ENCODE peak calls at places on chromosomes 3 and 15, in ten cellular contexts. One of them, this sample, is unnamed.

GRCh38 chr3:105598047-105598796 is 231.5 kb downstream of the ALCAM start:
- DNase-seq in spleen: no peak
- DNase-seq in fibroblast of pulmonary artery: peak
- DNase-seq in keratinocyte: peak
- DNase-seq in AG04449: peak
- DNase-seq in astrocyte: peak
- DNase-seq in cardiac fibroblast: peak
- DNase-seq in astrocyte of the spinal cord: peak
- DNase-seq in choroid plexus epithelial cell: peak
- DNase-seq in HFF-Myc: peak
- DNase-seq in this sample: no peak

GRCh38 chr3:105686324-105686897 is 182.4 kb downstream of the CBLB start:
- DNase-seq in HFF-Myc: no peak
- DNase-seq in astrocyte of the spinal cord: peak
- DNase-seq in keratinocyte: no peak
- DNase-seq in AG04449: no peak
- DNase-seq in cardiac fibroblast: peak
- DNase-seq in choroid plexus epithelial cell: peak
- DNase-seq in spleen: no peak
- DNase-seq in fibroblast of pulmonary artery: peak
- DNase-seq in astrocyte: no peak
- DNase-seq in this sample: no peak

GRCh38 chr15:74613953-74614743 is 1.5 kb upstream of the CLK3 start:
- DNase-seq in keratinocyte: no peak
- DNase-seq in AG04449: no peak
- DNase-seq in astrocyte: no peak
- DNase-seq in choroid plexus epithelial cell: no peak
- DNase-seq in HFF-Myc: no peak
- DNase-seq in astrocyte of the spinal cord: no peak
- DNase-seq in cardiac fibroblast: no peak
- DNase-seq in spleen: no peak
- DNase-seq in fibroblast of pulmonary artery: no peak
- DNase-seq in this sample: no peak

GRCh38 chr3:171049831-171050444 is 23.4 kb upstream of the SLC2A2 start:
- DNase-seq in keratinocyte: no peak
- DNase-seq in astrocyte: peak
- DNase-seq in HFF-Myc: peak
- DNase-seq in cardiac fibroblast: peak
- DNase-seq in spleen: no peak
- DNase-seq in choroid plexus epithelial cell: peak
- DNase-seq in AG04449: no peak
- DNase-seq in astrocyte of the spinal cord: peak
- DNase-seq in fibroblast of pulmonary artery: peak
- DNase-seq in this sample: no peak

GRCh38 chr3:174170248-174170647 is 688.9 kb upstream of the NAALADL2 start:
- DNase-seq in keratinocyte: no peak
- DNase-seq in astrocyte of the spinal cord: no peak
- DNase-seq in spleen: no peak
- DNase-seq in AG04449: no peak
- DNase-seq in cardiac fibroblast: peak
- DNase-seq in astrocyte: no peak
- DNase-seq in HFF-Myc: no peak
- DNase-seq in fibroblast of pulmonary artery: no peak
- DNase-seq in choroid plexus epithelial cell: peak
- DNase-seq in this sample: no peak

GRCh38 chr3:195461518-195462307 is 18.9 kb upstream of the ACAP2 start:
- DNase-seq in astrocyte of the spinal cord: no peak
- DNase-seq in AG04449: no peak
- DNase-seq in HFF-Myc: no peak
- DNase-seq in keratinocyte: no peak
- DNase-seq in spleen: no peak
- DNase-seq in cardiac fibroblast: no peak
- DNase-seq in fibroblast of pulmonary artery: no peak
- DNase-seq in choroid plexus epithelial cell: no peak
- DNase-seq in astrocyte: no peak
- DNase-seq in this sample: no peak

GRCh38 chr15:52040167-52040900 is 21.3 kb downstream of the MAPK6 start:
- DNase-seq in fibroblast of pulmonary artery: peak
- DNase-seq in keratinocyte: no peak
- DNase-seq in astrocyte: peak
- DNase-seq in choroid plexus epithelial cell: peak
- DNase-seq in cardiac fibroblast: peak
- DNase-seq in AG04449: no peak
- DNase-seq in astrocyte of the spinal cord: peak
- DNase-seq in HFF-Myc: no peak
- DNase-seq in spleen: no peak
- DNase-seq in this sample: no peak

GRCh38 chr3:136193273-136194043 is 2.7 kb downstream of the MSL2 start:
- DNase-seq in keratinocyte: no peak
- DNase-seq in astrocyte of the spinal cord: peak
- DNase-seq in spleen: no peak
- DNase-seq in choroid plexus epithelial cell: peak
- DNase-seq in HFF-Myc: no peak
- DNase-seq in fibroblast of pulmonary artery: no peak
- DNase-seq in cardiac fibroblast: peak
- DNase-seq in AG04449: no peak
- DNase-seq in astrocyte: no peak
- DNase-seq in this sample: no peak

GRCh38 chr3:134294302-134294925 is 43.8 kb upstream of the RYK start:
- DNase-seq in astrocyte: no peak
- DNase-seq in cardiac fibroblast: no peak
- DNase-seq in astrocyte of the spinal cord: no peak
- DNase-seq in choroid plexus epithelial cell: no peak
- DNase-seq in AG04449: no peak
- DNase-seq in keratinocyte: no peak
- DNase-seq in HFF-Myc: no peak
- DNase-seq in spleen: no peak
- DNase-seq in fibroblast of pulmonary artery: no peak
- DNase-seq in this sample: no peak

DNA sequence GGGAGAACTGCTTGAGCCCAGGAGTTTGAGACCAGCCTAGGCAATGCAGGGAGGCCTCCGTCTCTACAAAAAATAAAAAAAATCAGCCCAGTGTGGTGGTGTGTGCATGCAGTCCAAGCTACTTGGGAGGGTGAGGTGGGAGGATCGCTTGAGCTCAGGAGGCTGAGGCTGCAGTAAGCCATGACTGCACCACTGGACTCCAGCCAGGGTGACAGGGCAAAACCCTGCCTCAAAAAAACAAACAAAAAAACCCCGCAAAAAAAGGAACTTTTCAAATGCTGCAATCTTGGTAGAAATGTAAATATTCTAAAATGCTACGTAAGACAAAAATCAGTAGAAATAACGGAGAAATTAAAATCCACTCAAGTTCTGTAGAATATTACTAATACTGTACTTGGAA is 108.1 kb upstream of the MELTF start:
- DNase-seq in AG04449: no peak
- DNase-seq in choroid plexus epithelial cell: no peak
- DNase-seq in fibroblast of pulmonary artery: no peak
- DNase-seq in HFF-Myc: no peak
- DNase-seq in cardiac fibroblast: peak
- DNase-seq in astrocyte of the spinal cord: no peak
- DNase-seq in keratinocyte: no peak
- DNase-seq in spleen: peak
- DNase-seq in astrocyte: no peak
- DNase-seq in this sample: no peak
- TF ChIP-seq CTCF in AG04449: no peak
- TF ChIP-seq CTCF in choroid plexus epithelial cell: no peak
- TF ChIP-seq CTCF in fibroblast of pulmonary artery: no peak
- TF ChIP-seq CTCF in HFF-Myc: no peak
- TF ChIP-seq CTCF in cardiac fibroblast: no peak
- TF ChIP-seq CTCF in astrocyte of the spinal cord: no peak
- TF ChIP-seq CTCF in keratinocyte: no peak
- TF ChIP-seq CTCF in spleen: no peak
- TF ChIP-seq CTCF in astrocyte: no peak
- TF ChIP-seq CTCF in this sample: no peak

GRCh38 chr15:91412529-91412928 is 312.5 kb downstream of the SV2B start:
- DNase-seq in cardiac fibroblast: no peak
- DNase-seq in choroid plexus epithelial cell: no peak
- DNase-seq in spleen: no peak
- DNase-seq in astrocyte: peak
- DNase-seq in keratinocyte: no peak
- DNase-seq in fibroblast of pulmonary artery: no peak
- DNase-seq in HFF-Myc: no peak
- DNase-seq in AG04449: no peak
- DNase-seq in astrocyte of the spinal cord: no peak
- DNase-seq in this sample: no peak

GRCh38 chr15:91411570-91411969 is 311.5 kb downstream of the SV2B start:
- DNase-seq in fibroblast of pulmonary artery: no peak
- DNase-seq in AG04449: no peak
- DNase-seq in astrocyte: no peak
- DNase-seq in cardiac fibroblast: no peak
- DNase-seq in spleen: no peak
- DNase-seq in choroid plexus epithelial cell: no peak
- DNase-seq in keratinocyte: no peak
- DNase-seq in HFF-Myc: no peak
- DNase-seq in astrocyte of the spinal cord: no peak
- DNase-seq in this sample: no peak

GRCh38 chr15:91409430-91409829 is 309.4 kb downstream of the SV2B start:
- DNase-seq in cardiac fibroblast: no peak
- DNase-seq in astrocyte of the spinal cord: no peak
- DNase-seq in spleen: no peak
- DNase-seq in AG04449: no peak
- DNase-seq in HFF-Myc: no peak
- DNase-seq in choroid plexus epithelial cell: no peak
- DNase-seq in astrocyte: peak
- DNase-seq in keratinocyte: no peak
- DNase-seq in fibroblast of pulmonary artery: no peak
- DNase-seq in this sample: no peak

GRCh38 chr15:91407237-91407889 is 307.3 kb downstream of the SV2B start:
- DNase-seq in cardiac fibroblast: peak
- DNase-seq in keratinocyte: peak
- DNase-seq in AG04449: no peak
- DNase-seq in astrocyte: peak
- DNase-seq in astrocyte of the spinal cord: peak
- DNase-seq in fibroblast of pulmonary artery: peak
- DNase-seq in choroid plexus epithelial cell: peak
- DNase-seq in spleen: no peak
- DNase-seq in HFF-Myc: no peak
- DNase-seq in this sample: no peak

DNA sequence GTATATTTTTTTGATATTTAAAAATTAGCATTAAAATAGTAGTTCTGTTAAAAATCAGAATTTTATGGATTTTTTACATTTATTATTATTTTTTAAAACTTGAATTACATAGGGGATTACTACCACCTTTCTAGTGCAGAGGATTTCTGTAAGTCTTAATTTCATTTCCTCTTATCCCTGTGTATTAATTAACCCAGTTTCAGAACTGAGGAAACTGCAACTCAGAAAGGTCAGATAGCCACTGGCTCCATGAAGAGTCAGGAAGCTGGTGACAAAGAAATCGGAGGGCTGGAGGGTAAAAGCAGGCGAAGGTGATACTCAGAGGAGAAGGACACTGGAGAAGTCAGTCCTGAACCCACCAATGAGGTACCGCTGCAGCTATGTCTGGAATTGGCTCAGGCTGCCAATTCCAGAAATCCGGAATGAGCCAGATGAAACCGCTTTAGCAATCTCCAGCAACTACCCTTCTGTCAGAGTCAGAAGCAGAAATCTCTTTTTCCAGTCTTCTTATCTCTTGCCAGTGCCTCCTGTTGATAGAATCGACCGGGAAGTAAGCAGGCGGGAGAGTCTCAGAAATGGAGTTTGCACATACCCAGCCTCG is 308.5 kb downstream of the SV2B start:
- DNase-seq in keratinocyte: no peak
- DNase-seq in HFF-Myc: no peak
- DNase-seq in spleen: no peak
- DNase-seq in AG04449: no peak
- DNase-seq in fibroblast of pulmonary artery: peak
- DNase-seq in astrocyte: peak
- DNase-seq in cardiac fibroblast: peak
- DNase-seq in astrocyte of the spinal cord: no peak
- DNase-seq in choroid plexus epithelial cell: peak
- DNase-seq in this sample: no peak
- H3K4me3 ChIP-seq in keratinocyte: no peak
- H3K4me3 ChIP-seq in HFF-Myc: no peak
- H3K4me3 ChIP-seq in spleen: no peak
- H3K4me3 ChIP-seq in AG04449: no peak
- H3K4me3 ChIP-seq in fibroblast of pulmonary artery: no peak
- H3K4me3 ChIP-seq in astrocyte: no peak
- H3K4me3 ChIP-seq in cardiac fibroblast: no peak
- H3K4me3 ChIP-seq in astrocyte of the spinal cord: no peak
- H3K4me3 ChIP-seq in choroid plexus epithelial cell: no peak
- H3K4me3 ChIP-seq in this sample: no peak

DNA sequence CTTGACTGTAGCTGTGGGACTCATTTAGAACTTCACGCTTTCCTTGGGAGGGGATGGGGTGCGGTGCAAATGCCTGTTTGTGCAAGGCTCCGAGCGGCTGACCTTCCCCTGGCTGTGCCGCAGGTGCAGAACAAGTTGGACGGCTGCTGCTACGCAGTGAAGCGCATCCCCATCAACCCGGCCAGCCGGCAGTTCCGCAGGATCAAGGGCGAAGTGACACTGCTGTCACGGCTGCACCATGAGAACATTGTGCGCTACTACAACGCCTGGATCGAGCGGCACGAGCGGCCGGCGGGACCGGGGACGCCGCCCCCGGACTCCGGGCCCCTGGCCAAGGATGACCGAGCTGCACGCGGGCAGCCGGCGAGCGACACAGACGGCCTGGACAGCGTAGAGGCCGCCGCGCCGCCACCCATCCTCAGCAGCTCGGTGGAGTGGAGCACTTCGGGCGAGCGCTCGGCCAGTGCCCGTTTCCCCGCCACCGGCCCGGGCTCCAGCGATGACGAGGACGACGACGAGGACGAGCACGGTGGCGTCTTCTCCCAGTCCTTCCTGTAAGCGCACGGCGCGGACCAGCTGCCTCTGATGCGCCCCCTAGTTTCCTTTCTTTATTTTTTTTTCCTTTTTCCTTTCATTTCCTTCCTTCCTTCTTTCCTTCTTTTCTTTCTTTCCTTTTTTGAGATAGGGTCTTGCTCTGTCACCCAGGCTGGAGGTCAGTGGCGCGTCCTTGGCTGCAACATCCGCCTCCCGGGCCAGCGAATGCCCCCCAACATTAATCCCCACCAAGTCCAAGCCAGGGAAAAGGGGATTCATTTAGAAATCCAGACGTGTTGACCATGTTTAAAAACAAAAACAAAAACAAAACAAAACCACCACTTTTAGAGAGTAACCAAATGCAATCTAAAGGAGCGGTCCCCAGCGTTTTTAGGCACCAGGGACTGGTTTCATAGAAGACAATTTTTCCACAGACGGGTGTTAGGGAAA is 42.7 kb downstream of the EIF2AK4 start:
- DNase-seq in spleen: peak
- DNase-seq in cardiac fibroblast: peak
- DNase-seq in AG04449: no peak
- DNase-seq in choroid plexus epithelial cell: peak
- DNase-seq in HFF-Myc: no peak
- DNase-seq in keratinocyte: no peak
- DNase-seq in fibroblast of pulmonary artery: peak
- DNase-seq in astrocyte of the spinal cord: peak
- DNase-seq in astrocyte: peak
- DNase-seq in this sample: no peak
- TF ChIP-seq CTCF in spleen: no peak
- TF ChIP-seq CTCF in cardiac fibroblast: peak
- TF ChIP-seq CTCF in AG04449: peak
- TF ChIP-seq CTCF in choroid plexus epithelial cell: peak
- TF ChIP-seq CTCF in HFF-Myc: peak
- TF ChIP-seq CTCF in keratinocyte: peak
- TF ChIP-seq CTCF in fibroblast of pulmonary artery: peak
- TF ChIP-seq CTCF in astrocyte of the spinal cord: peak
- TF ChIP-seq CTCF in astrocyte: peak
- TF ChIP-seq CTCF in this sample: no peak

GRCh38 chr15:96336045-96336642 is 5.6 kb downstream of the NR2F2 start:
- DNase-seq in choroid plexus epithelial cell: peak
- DNase-seq in HFF-Myc: no peak
- DNase-seq in cardiac fibroblast: peak
- DNase-seq in astrocyte: no peak
- DNase-seq in fibroblast of pulmonary artery: no peak
- DNase-seq in AG04449: no peak
- DNase-seq in keratinocyte: no peak
- DNase-seq in spleen: no peak
- DNase-seq in astrocyte of the spinal cord: peak
- DNase-seq in this sample: peak
- H3K4me3 ChIP-seq in choroid plexus epithelial cell: peak
- H3K4me3 ChIP-seq in HFF-Myc: peak
- H3K4me3 ChIP-seq in cardiac fibroblast: peak
- H3K4me3 ChIP-seq in astrocyte: peak
- H3K4me3 ChIP-seq in fibroblast of pulmonary artery: peak
- H3K4me3 ChIP-seq in AG04449: peak
- H3K4me3 ChIP-seq in keratinocyte: peak
- H3K4me3 ChIP-seq in spleen: peak
- H3K4me3 ChIP-seq in astrocyte of the spinal cord: peak
- H3K4me3 ChIP-seq in this sample: peak

This sample was measured in LNCaP clone FGC.